ENCODE peak calls at places on chromosomes 6 and 20, in five cellular contexts. V is H1, B is ascending aorta, F is cardiac muscle cell, S is heart left ventricle. U is an unnamed sample.

GRCh38 chr6:107075951-107076381 is 39.3 kb downstream of the BEND3 start:
- DNase-seq in S (no peak), F (no peak), B (no peak), V (no peak), U (no peak)

GRCh38 chr6:113172531-113172966 is 684.6 kb upstream of the MARCKS start:
- DNase-seq in V (no peak), S (peak; percentile 52), B (no peak), F (no peak), U (no peak)

GRCh38 chr6:124792386-124792785 is 169.9 kb upstream of the RNF217 start:
- DNase-seq in S (no peak), B (no peak), F (no peak), V (no peak), U (no peak)

GRCh38 chr20:37529214-37529967 is 1.7 kb upstream of the BLCAP start:
- DNase-seq in B (peak; percentile 52), V (no peak), S (no peak), F (no peak), U (no peak)

GRCh38 chr6:163466839-163467390 is 52.4 kb downstream of the QKI start:
- DNase-seq in B (no peak), V (no peak), F (no peak), S (no peak), U (no peak)

GRCh38 chr20:431012-431904 is 23.2 kb downstream of the RBCK1 start:
- DNase-seq in B (peak; percentile 71), V (no peak), F (peak; percentile 73), S (peak; percentile 63), U (peak; percentile 87)

GRCh38 chr6:41443616-41444525 is 102.3 kb upstream of the FOXP4 start:
- DNase-seq in B (no peak), V (no peak), F (no peak), S (peak; percentile 50), U (peak; percentile 65)

GRCh38 chr20:32479697-32480140 is 105.4 kb downstream of the NOL4L start:
- DNase-seq in F (no peak), S (peak; percentile 10), B (no peak), V (no peak), U (peak; percentile 30)

GRCh38 chr6:110689275-110689935 is 125.9 kb downstream of the CDK19 start:
- DNase-seq in S (no peak), B (no peak), F (no peak), V (no peak), U (no peak)

DNA sequence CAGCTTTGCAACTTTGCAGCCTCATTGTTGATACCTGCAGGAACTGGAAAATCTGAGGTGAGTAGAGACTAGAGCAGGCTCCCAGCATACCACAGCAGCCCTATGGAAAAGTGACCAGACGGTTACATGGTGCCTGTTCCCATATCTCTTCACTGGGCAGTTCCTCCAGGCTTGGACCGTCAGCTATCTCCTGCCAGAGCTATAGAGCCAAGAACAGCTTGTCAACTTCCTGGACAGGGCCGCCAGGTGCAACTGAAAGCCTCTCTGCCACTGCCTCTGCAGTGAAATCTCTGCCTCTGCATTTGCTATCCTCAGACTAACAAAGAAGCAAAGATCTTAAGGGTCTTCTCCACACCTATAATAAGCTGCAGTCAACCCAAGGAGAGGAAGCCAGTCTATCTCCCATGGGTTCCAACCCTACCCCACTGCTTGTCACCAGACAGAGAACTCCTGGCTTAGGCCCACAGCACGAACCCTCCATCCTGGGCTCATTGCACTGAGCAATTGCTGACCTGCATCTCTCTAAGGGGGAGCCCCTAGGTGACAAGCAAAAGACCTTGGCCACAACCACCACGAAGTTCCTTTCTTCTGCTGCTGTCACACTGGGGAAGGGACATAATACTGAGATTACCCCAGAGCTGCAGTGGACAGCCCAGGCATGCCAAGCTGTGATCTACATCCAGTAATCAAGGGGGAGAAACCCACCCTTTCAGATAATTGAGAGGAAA is 60.1 kb upstream of the KHDRBS2 start:
- DNase-seq in B (no peak), F (no peak), S (no peak), V (no peak), U (no peak)
- H3K4me3 ChIP-seq in B (no peak overlapping the region), F (no peak overlapping the region), S (no peak overlapping the region), V (no peak overlapping the region), U (no peak overlapping the region)

GRCh38 chr20:46993465-46994095 is 98.9 kb downstream of the EYA2 start:
- DNase-seq in V (no peak), F (no peak), B (no peak), S (no peak), U (no peak)

GRCh38 chr20:46991850-46992639 is 97.4 kb downstream of the EYA2 start:
- DNase-seq in S (no peak), F (no peak), V (no peak), B (no peak), U (no peak)

GRCh38 chr20:46990811-46991567 is 96.3 kb downstream of the EYA2 start:
- DNase-seq in V (no peak), B (no peak), F (no peak), S (no peak), U (no peak)

GRCh38 chr20:46994341-46994740 is 99.7 kb downstream of the EYA2 start:
- DNase-seq in V (no peak), S (no peak), B (no peak), F (no peak), U (no peak)

DNA sequence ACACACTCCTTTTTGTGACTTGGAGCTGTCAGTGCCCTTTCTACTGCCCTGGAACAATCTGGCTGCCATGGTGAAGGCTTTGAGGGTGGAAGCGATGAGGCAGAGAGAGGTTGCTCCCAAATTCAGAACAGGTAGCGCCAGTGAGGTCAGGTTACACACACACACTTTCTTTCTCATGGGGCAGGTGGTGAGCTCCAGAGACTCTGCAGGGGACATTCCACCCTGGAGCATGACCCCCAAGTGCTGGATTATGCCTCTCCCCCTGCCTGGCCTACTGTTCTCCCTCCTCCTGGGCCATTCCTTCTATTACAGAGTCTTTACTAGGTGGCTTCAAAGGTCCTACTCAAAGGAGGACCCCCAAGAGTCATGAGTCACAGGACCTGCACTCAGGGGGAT is 98.0 kb downstream of the EYA2 start:
- DNase-seq in B (no peak), F (no peak), S (no peak), V (no peak), U (no peak)
- H3K36me3 ChIP-seq in B (no peaks in the 10 kb centered on the region), F (no peaks in the 10 kb centered on the region), S (no peaks in the 10 kb centered on the region), V (no peaks in the 10 kb centered on the region), U (no peaks in the 10 kb centered on the region)

DNA sequence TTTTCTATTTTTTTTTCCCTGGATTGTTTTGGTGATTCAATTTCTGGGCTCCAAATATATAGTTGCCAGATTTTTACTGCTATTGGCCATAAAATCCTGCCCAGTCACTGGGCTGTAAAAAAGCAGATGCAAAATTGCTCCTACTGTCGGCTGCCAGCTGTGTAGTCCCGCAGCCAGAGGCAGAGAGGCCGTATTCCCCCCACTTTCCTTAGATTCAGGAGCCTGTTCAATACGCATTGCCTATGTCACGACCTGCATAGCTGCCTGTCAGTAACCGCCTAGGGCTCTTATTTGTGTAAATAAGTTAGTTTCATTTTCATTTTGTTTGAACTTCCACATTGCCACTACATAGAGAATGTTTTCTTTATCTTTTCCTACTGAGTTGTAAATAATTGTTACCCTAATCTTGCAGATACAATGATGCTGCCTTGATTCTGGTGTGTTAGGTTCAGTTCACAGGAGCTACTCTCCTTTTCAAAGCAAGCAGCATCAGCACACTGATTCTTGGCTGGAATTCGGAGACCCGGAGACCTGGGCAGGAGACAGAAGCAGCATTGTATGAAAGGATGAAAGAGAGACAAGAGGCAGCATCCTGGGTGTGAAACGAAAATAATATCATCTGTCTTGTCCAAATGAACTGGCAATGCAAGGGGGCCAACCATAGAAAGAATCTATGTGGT is 46.0 kb upstream of the UST start:
- DNase-seq in F (no peak), V (no peak), S (no peak), B (no peak), U (peak; percentile 34)
- H3K4me3 ChIP-seq in F (no peak overlapping the region), V (no peak overlapping the region), S (peak overlapping the region; percentile 32), B (peak overlapping the region; percentile 40), U (no peak overlapping the region)

GRCh38 chr6:36913082-36913481 is 27.3 kb downstream of the C6orf89 start:
- DNase-seq in F (no peak), V (no peak), B (no peak), S (no peak), U (no peak)

GRCh38 chr6:36914227-36914794 is 28.6 kb downstream of the C6orf89 start:
- DNase-seq in B (no peak), F (peak; percentile 24), V (peak; percentile 41), S (no peak), U (peak; percentile 74)

GRCh38 chr6:36915599-36915998 is 29.8 kb downstream of the C6orf89 start:
- DNase-seq in V (no peak), S (no peak), F (no peak), B (no peak), U (no peak)

GRCh38 chr6:36911946-36912555 is 26.3 kb downstream of the C6orf89 start:
- DNase-seq in V (no peak), S (no peak), B (no peak), F (no peak), U (no peak)

GRCh38 chr6:36912583-36912982 is 26.8 kb downstream of the C6orf89 start:
- DNase-seq in F (no peak), S (no peak), V (no peak), B (no peak), U (no peak)
- H3K36me3 ChIP-seq in F (peaks cover 7% of the 10 kb centered on the region), S (peaks cover 4% of the 10 kb centered on the region), V (no peaks in the 10 kb centered on the region), B (peaks cover 44% of the 10 kb centered on the region), U (no peaks in the 10 kb centered on the region)

DNA sequence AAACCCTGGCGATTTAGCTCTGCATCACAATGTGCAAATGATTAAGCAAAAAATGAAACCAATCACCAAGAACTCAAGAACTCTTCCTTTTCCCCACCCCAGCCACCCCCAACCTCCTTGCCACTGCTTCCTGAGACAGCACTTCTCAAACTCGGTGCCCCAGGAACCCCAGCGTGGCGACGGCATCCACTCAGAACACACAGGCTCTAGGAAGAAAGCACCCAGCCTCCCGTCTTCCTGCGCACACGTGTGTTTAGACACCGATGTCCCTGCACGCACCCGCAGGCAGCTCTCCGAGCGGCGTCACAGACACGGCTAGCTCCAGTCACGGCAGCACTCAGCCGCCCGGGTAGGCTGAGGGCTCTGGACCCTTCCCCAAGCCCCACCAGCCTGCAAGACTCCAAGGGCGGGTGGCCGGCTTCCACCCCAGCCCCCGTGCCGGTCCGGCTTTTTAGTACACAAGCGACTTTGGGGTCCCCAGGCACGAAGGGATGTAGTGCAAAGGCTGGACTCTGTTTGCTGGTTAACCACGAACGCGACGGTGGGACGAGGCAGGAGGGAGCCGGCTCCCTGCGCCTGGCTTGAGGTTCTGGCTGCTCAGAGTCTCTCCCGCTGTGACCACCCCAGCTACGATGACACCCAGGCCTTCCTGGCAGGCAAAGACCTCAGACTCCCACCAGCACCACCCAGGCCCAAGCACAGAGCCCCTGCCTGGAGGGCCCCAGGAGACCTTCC is 51.9 kb downstream of the KCNQ2 start:
- DNase-seq in F (no peak), V (no peak), B (no peak), S (no peak), U (no peak)
- H3K4me3 ChIP-seq in F (no peak overlapping the region), V (no peak overlapping the region), B (no peak overlapping the region), S (no peak overlapping the region), U (no peak overlapping the region)